ENCODE peak calls at places on chromosome 17, in four cellular contexts. P, A, J and Q are unnamed samples. For H3K9me3, the result is how much of the 10 kb centered on the place peaks cover.

GRCh38 chr17:35498429-35499178 is 38.9 kb downstream of the SLFN12L start:
- DNase-seq in P (no peak), A (no peak), J (no peak), Q (no peak)

GRCh38 chr17:49365667-49366066 is 3.6 kb upstream of the ZNF652 start:
- DNase-seq in P (no peak), A (peak), J (no peak), Q (no peak)

GRCh38 chr17:42294469-42295398 is 6.4 kb downstream of the STAT5A start:
- DNase-seq in P (no peak), A (no peak), J (no peak), Q (no peak)

GRCh38 chr17:64063766-64064224 is 43.4 kb upstream of the ICAM2 start:
- DNase-seq in P (peak), A (no peak), J (no peak), Q (peak)

GRCh38 chr17:75814900-75815373 is 29.3 kb downstream of the UNC13D start:
- DNase-seq in P (peak), A (no peak), J (peak), Q (no peak)

GRCh38 chr17:31329221-31329620 is 7.8 kb upstream of the EVI2A start:
- DNase-seq in P (peak), A (no peak), J (peak), Q (no peak)

GRCh38 chr17:15364615-15365014 is 23.2 kb upstream of the TEKT3 start:
- DNase-seq in P (no peak), A (no peak), J (no peak), Q (peak)

GRCh38 chr17:20291076-20291475 is 176.3 kb downstream of the LGALS9B start:
- DNase-seq in P (no peak), A (no peak), J (no peak), Q (no peak)

GRCh38 chr17:45171338-45172231 is 9.9 kb downstream of the HEXIM2 start:
- DNase-seq in P (no peak), A (no peak), J (peak), Q (peak)

GRCh38 chr17:73268582-73269328 is 7.1 kb upstream of the CPSF4L start:
- DNase-seq in P (no peak), A (no peak), J (no peak), Q (no peak)

GRCh38 chr17:32445075-32445427 is 741 bp downstream of the PSMD11 start:
- DNase-seq in P (peak), A (no peak), J (peak), Q (no peak)

GRCh38 chr17:79952915-79953314 is 82.8 kb downstream of the TBC1D16 start:
- DNase-seq in P (no peak), A (no peak), J (no peak), Q (no peak)

GRCh38 chr17:40329981-40330794 is 21.2 kb downstream of the RARA start:
- DNase-seq in P (no peak), A (no peak), J (no peak), Q (peak)

GRCh38 chr17:19242323-19242722 is 5.2 kb downstream of the EPN2 start:
- DNase-seq in P (no peak), A (peak), J (peak), Q (no peak)

GRCh38 chr17:78998311-78999055 is 11.1 kb downstream of the CANT1 start:
- DNase-seq in P (no peak), A (no peak), J (no peak), Q (peak)

GRCh38 chr17:79601604-79602420 is 9.0 kb downstream of the RBFOX3 start:
- DNase-seq in P (no peak), A (no peak), J (no peak), Q (no peak)

GRCh38 chr17:13864551-13864950 is 204.8 kb upstream of the COX10 start:
- DNase-seq in P (peak), A (no peak), J (no peak), Q (no peak)

GRCh38 chr17:30396129-30396528 is 17.4 kb downstream of the CPD start:
- DNase-seq in P (no peak), A (no peak), J (no peak), Q (no peak)

GRCh38 chr17:40935624-40936023 is 1.8 kb downstream of the KRT23 start:
- DNase-seq in P (peak), A (no peak), J (no peak), Q (no peak)

GRCh38 chr17:72477529-72477928 is 356.7 kb downstream of the SOX9 start:
- DNase-seq in P (no peak), A (no peak), J (no peak), Q (no peak)

GRCh38 chr17:13869301-13869700 is 200.0 kb upstream of the COX10 start:
- DNase-seq in P (peak), A (no peak), J (no peak), Q (no peak)

GRCh38 chr17:32993977-32994376 is 2.3 kb downstream of the SPACA3 start:
- DNase-seq in P (no peak), A (no peak), J (peak), Q (no peak)

GRCh38 chr17:76147211-76148014 is 6.4 kb upstream of the FOXJ1 start:
- DNase-seq in P (peak), A (peak), J (peak), Q (peak)

GRCh38 chr17:9644910-9645751 is at the start of gene USP43:
- DNase-seq in P (no peak), A (peak), J (peak), Q (no peak)

GRCh38 chr17:7875804-7876203 is 12.8 kb upstream of the CHD3 start:
- DNase-seq in P (no peak), A (no peak), J (no peak), Q (no peak)

GRCh38 chr17:72120878-72121163 is at the start of gene SOX9:
- DNase-seq in P (peak), A (peak), J (peak), Q (peak)

GRCh38 chr17:50208611-50209061 is 7.2 kb upstream of the COL1A1 start:
- DNase-seq in P (no peak), A (no peak), J (no peak), Q (no peak)

GRCh38 chr17:4678448-4679026 is 25.4 kb downstream of the PELP1 start:
- DNase-seq in P (peak), A (peak), J (peak), Q (no peak)

GRCh38 chr17:71260366-71260765 is 860.5 kb upstream of the SOX9 start:
- DNase-seq in P (peak), A (no peak), J (peak), Q (no peak)

GRCh38 chr17:1460233-1460632 is 4.2 kb upstream of the CRK start:
- DNase-seq in P (no peak), A (no peak), J (peak), Q (peak)

DNA sequence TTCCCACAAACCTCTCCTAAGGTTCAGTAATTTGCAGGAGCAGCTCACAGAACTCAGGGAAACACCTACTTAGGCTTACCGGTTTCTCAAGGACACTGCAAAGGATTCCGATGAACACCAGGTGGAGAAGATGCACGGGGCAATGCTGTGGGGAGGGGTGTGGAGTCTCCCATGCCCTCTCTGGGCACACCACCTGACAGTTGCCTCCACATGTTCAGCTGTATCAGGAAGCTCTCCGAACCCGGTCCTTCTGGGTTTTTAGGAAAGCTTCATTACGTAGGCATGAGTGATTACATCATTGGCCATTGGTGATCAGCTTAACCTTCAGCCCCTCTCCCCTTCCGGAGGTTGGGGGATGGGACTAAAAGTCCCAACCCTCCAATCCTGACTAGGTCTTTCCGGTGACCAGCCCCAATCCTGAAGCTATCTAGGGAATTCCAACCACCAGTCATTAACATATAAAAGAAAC is 21.6 kb downstream of the C17orf58 start:
- DNase-seq in P (no peak), A (no peak), J (no peak), Q (no peak)
- H3K9me3 ChIP-seq in P (under half), A (under half), J (under half), Q (under half)

DNA sequence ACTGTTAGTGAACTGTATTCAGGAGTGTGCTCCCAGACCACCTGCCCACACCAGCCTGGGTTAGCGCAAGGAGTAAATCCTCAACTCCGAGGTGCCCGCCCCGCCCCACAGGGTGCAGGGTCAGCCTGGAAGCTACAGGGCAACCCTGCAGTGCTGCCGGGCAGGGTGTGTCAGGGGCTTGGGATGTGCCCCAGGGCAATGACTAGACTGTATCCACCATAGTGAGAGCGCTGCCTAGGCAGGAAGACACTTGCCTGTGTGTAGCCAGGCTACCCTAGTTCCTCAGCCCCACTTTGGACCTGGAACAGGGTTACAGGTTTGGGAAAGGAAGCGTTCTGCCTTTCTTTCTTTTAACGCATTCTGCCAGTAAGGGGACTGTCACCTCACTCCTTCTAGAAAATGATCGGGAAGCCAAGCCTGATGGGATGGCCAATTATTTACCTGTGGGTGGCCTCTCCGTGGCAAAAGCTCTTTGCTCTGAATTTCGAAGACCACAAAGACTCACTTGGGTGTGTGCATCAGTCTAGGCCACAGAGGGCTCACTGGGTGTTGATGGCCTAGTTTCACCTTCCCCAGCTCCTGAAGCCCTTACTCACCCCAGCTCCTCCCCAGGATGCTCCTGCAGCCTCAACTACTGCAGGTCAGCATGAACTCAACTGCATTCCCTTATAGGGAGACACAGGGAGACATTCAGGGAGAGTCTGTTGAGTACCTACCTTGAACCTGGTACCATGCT is 90.9 kb downstream of the CCDC182 start:
- DNase-seq in P (no peak), A (no peak), J (no peak), Q (no peak)
- H3K9me3 ChIP-seq in P (under half), A (under half), J (under half), Q (under half)

DNA sequence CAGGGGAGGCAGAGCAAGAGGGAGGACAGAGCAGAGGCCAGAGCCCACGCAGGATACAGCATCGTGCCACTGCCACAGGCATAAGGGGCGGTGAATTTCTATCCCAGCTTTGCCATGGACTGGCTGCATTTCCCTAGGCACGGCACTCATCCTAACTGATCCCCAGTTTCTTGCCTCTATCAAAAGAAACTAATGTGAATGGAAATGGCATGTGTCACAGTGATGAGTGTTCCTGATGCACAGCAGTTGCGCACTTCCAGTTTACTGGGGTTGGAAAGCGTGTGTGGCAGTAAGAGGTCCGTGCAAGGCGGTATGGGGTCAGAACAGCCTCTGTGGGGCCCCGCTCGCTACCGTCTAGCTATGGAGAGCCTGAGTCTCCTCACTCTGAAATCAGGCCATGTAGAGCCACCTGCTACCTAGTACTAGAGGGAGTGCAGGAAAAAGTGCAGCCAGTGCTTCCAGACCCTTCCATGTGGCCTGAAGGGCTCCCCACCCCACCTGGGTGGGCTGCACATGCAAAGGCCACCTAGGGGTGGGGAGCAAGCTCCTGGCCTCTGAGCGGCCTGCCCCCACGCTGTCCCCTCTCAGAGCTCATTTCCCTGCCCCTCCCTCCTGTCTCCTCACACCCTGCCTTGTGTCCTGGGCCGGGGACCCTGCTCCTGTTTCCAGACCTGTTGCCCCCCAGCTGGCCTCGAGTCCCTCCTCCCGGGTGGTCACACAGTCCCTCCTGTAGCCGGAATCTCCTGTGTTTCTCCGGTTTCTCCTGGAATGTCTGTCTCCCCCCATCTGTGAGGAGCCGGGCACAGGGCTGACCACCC is 5.0 kb upstream of the KCNJ18 start:
- DNase-seq in P (no peak), A (no peak), J (no peak), Q (peak)
- H3K9me3 ChIP-seq in P (under half), A (under half), J (under half), Q (under half)

GRCh38 chr17:70241071-70241470 is 71.7 kb downstream of the KCNJ2 start:
- DNase-seq in P (no peak), A (no peak), J (no peak), Q (no peak)

GRCh38 chr17:70238228-70238627 is 68.9 kb downstream of the KCNJ2 start:
- DNase-seq in P (no peak), A (no peak), J (no peak), Q (no peak)

GRCh38 chr17:70239391-70239826 is 70.1 kb downstream of the KCNJ2 start:
- DNase-seq in P (no peak), A (no peak), J (no peak), Q (no peak)

GRCh38 chr17:70242781-70243437 is 73.6 kb downstream of the KCNJ2 start:
- DNase-seq in P (no peak), A (no peak), J (no peak), Q (no peak)
- H3K9me3 ChIP-seq in P (under half), A (under half), J (under half), Q (under half)

DNA sequence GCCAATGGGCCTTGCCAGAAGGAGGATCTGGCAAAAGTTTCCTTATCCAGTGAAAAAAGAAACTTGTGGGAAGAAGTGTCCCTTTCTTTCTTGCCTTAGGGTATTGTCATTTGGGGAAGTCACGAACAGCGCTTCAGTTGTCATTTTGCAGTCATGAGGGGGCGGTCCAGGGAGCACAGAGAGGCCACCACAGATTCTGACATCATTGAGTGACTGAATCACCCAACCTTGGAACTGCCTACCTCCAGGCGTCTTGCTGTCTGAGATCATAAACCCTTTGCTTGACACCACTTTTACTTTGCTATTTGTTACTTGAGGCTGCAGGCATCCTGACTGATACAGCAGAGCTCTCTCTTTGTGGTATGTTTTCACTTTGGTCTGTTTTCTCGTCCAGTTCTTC is 3.1 kb upstream of the WSCD1 start:
- DNase-seq in P (no peak), A (no peak), J (no peak), Q (no peak)
- H3K9me3 ChIP-seq in P (under half), A (under half), J (under half), Q (under half)